ENCODE peak calls at places on chromosomes 13 and 19, in four cellular contexts. One of them, this sample, is unnamed.

GRCh38 chr13:51192348-51192747 is 29.9 kb upstream of the FAM124A start:
- DNase-seq in Calu3: no peak
- DNase-seq in neural crest cell: no peak
- DNase-seq in prostate gland: no peak
- DNase-seq in this sample: no peak

GRCh38 chr19:43470288-43470687 is 4.9 kb upstream of the LYPD3 start:
- DNase-seq in Calu3: no peak
- DNase-seq in neural crest cell: no peak
- DNase-seq in prostate gland: no peak
- DNase-seq in this sample: no peak

GRCh38 chr13:94464771-94465170 is 14.7 kb downstream of the DCT start:
- DNase-seq in Calu3: no peak
- DNase-seq in neural crest cell: no peak
- DNase-seq in prostate gland: no peak
- DNase-seq in this sample: no peak

GRCh38 chr13:113592571-113592970 is 8.0 kb downstream of the TFDP1 start:
- DNase-seq in Calu3: no peak
- DNase-seq in neural crest cell: no peak
- DNase-seq in prostate gland: no peak
- DNase-seq in this sample: peak; percentile 70

GRCh38 chr13:99842379-99842778 is 129.2 kb downstream of the ZIC5 start:
- DNase-seq in Calu3: no peak
- DNase-seq in neural crest cell: no peak
- DNase-seq in prostate gland: no peak
- DNase-seq in this sample: no peak

GRCh38 chr13:109871018-109871370 is 84.6 kb upstream of the IRS2 start:
- DNase-seq in Calu3: no peak
- DNase-seq in neural crest cell: no peak
- DNase-seq in prostate gland: no peak
- DNase-seq in this sample: no peak

GRCh38 chr13:56166864-56167263 is 973.9 kb upstream of the PRR20A start:
- DNase-seq in Calu3: no peak
- DNase-seq in neural crest cell: no peak
- DNase-seq in prostate gland: no peak
- DNase-seq in this sample: no peak

GRCh38 chr13:33208290-33208990 is 77.1 kb downstream of the STARD13 start:
- DNase-seq in Calu3: no peak
- DNase-seq in neural crest cell: no peak
- DNase-seq in prostate gland: no peak
- DNase-seq in this sample: no peak

GRCh38 chr19:18587962-18588610 is 512 bp upstream of the REX1BD start:
- DNase-seq in Calu3: no peak
- DNase-seq in neural crest cell: no peak
- DNase-seq in prostate gland: no peak
- DNase-seq in this sample: no peak

GRCh38 chr19:9934132-9934950 is 2.0 kb downstream of the OLFM2 start:
- DNase-seq in Calu3: peak; percentile 79
- DNase-seq in neural crest cell: peak; percentile 95
- DNase-seq in prostate gland: peak; percentile 52
- DNase-seq in this sample: peak; percentile 98

GRCh38 chr19:399370-399769 is 9.6 kb downstream of the C2CD4C start:
- DNase-seq in Calu3: no peak
- DNase-seq in neural crest cell: no peak
- DNase-seq in prostate gland: no peak
- DNase-seq in this sample: no peak

GRCh38 chr13:42011601-42012401 is 36.6 kb upstream of the DGKH start:
- DNase-seq in Calu3: peak; percentile 14
- DNase-seq in neural crest cell: no peak
- DNase-seq in prostate gland: peak; percentile 38
- DNase-seq in this sample: no peak

GRCh38 chr13:48078251-48078656 is 16.6 kb downstream of the MED4 start:
- DNase-seq in Calu3: peak; percentile 14
- DNase-seq in neural crest cell: no peak
- DNase-seq in prostate gland: no peak
- DNase-seq in this sample: no peak

GRCh38 chr19:38617764-38618589 is at the start of gene MAP4K1:
- DNase-seq in Calu3: no peak
- DNase-seq in neural crest cell: no peak
- DNase-seq in prostate gland: peak; percentile 22
- DNase-seq in this sample: no peak

GRCh38 chr19:6020972-6021805 is 43.2 kb upstream of the RANBP3 start:
- DNase-seq in Calu3: no peak
- DNase-seq in neural crest cell: no peak
- DNase-seq in prostate gland: peak; percentile 87
- DNase-seq in this sample: no peak

GRCh38 chr13:113656831-113657671 is 947 bp downstream of the ATP4B start:
- DNase-seq in Calu3: no peak
- DNase-seq in neural crest cell: no peak
- DNase-seq in prostate gland: no peak
- DNase-seq in this sample: no peak

GRCh38 chr13:94433055-94433947 is 46.2 kb downstream of the DCT start:
- DNase-seq in Calu3: no peak
- DNase-seq in neural crest cell: no peak
- DNase-seq in prostate gland: no peak
- DNase-seq in this sample: no peak

GRCh38 chr19:2188708-2189385 is 25.1 kb downstream of the DOT1L start:
- DNase-seq in Calu3: no peak
- DNase-seq in neural crest cell: no peak
- DNase-seq in prostate gland: no peak
- DNase-seq in this sample: no peak

GRCh38 chr19:13995017-13995728 is 10.9 kb downstream of the RFX1 start:
- DNase-seq in Calu3: no peak
- DNase-seq in neural crest cell: no peak
- DNase-seq in prostate gland: no peak
- DNase-seq in this sample: no peak

GRCh38 chr19:50776131-50776530 is 5.9 kb downstream of the GPR32 start:
- DNase-seq in Calu3: no peak
- DNase-seq in neural crest cell: no peak
- DNase-seq in prostate gland: no peak
- DNase-seq in this sample: no peak

GRCh38 chr19:51357952-51358351 is 8.2 kb downstream of the ETFB start:
- DNase-seq in Calu3: no peak
- DNase-seq in neural crest cell: no peak
- DNase-seq in prostate gland: no peak
- DNase-seq in this sample: no peak

GRCh38 chr19:49019242-49019932 is 2.5 kb upstream of the LHB start:
- DNase-seq in Calu3: peak; percentile 88
- DNase-seq in neural crest cell: peak; percentile 39
- DNase-seq in prostate gland: peak; percentile 69
- DNase-seq in this sample: no peak

GRCh38 chr19:7507884-7508283 is 8.0 kb upstream of the ZNF358 start:
- DNase-seq in Calu3: peak; percentile 90
- DNase-seq in neural crest cell: peak; percentile 55
- DNase-seq in prostate gland: no peak
- DNase-seq in this sample: peak; percentile 89

DNA sequence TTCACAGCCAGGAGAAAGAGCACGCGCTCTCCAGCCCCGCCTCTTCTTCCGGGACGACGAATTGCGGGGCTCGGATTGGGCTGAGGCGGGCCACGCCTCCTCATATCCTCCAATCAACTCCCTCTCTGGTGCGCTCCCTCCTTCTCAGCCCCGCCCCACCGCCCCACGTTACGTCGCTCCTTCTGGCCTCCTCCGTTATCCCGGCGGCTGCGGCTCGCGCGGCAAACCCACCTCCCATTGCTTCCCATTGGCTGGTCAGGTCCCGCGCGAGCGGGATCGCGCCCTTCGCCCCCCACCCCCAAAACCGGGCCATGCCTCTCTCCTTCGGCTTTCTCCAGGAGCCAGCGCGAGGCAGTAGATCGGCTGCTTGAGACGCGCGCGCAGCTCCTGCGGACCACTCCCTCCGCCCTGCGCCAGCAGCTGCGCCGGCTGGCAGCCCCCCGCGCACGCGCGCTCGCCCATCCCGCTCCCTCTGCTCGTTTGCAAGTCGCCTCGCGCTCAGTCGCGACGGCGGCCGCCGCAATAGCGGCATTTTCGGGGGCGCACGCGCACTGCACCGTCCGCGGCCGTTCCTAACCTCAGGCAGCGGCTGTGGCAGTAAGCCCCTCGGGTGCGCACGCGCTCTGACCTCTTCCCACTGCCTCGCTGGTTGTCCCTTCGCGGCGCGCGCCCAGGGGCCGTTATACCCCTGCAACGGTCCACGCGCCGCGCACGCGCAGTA is 512 bp upstream of the ARHGAP35 start:
- DNase-seq in Calu3: peak; percentile 99
- DNase-seq in neural crest cell: peak; percentile 93
- DNase-seq in prostate gland: peak; percentile 98
- DNase-seq in this sample: peak; percentile 99
- TF ChIP-seq CTCF in Calu3: no peak
- TF ChIP-seq CTCF in neural crest cell: no peak
- TF ChIP-seq CTCF in prostate gland: no peak
- TF ChIP-seq CTCF in this sample: no peak

DNA sequence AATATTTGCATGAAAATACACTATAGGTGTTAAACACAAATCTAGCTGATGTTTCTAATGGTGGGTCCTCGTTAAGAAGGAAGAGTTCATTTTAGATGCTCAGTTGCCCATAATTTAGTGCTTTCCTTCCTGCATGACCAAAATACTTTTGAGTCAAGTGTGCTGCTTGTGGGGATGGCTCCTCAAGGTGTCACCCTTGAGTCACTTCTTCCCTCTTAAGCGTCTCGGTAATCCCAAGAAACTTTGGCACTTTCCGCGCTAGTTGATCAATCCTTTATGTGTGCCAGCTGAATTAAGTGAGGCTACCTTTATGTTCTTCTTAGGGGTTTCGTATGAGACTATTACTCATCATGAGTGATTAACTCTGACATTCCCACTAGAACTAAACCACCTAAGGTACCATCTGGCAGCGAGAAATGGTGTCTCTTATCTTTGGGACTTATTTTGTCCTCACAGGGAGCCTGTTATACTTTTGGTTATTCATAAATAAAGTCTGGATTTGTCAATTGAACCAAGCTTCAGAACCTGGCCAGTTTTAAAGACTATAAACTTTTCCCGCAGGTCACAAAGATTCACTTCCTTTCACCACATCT is 106.8 kb downstream of the NHLRC3 start:
- DNase-seq in Calu3: peak; percentile 45
- DNase-seq in neural crest cell: peak; percentile 58
- DNase-seq in prostate gland: peak; percentile 42
- DNase-seq in this sample: no peak
- TF ChIP-seq CTCF in Calu3: peak; percentile 32
- TF ChIP-seq CTCF in neural crest cell: peak; percentile 89
- TF ChIP-seq CTCF in prostate gland: peak; percentile 62
- TF ChIP-seq CTCF in this sample: peak; percentile 94

DNA sequence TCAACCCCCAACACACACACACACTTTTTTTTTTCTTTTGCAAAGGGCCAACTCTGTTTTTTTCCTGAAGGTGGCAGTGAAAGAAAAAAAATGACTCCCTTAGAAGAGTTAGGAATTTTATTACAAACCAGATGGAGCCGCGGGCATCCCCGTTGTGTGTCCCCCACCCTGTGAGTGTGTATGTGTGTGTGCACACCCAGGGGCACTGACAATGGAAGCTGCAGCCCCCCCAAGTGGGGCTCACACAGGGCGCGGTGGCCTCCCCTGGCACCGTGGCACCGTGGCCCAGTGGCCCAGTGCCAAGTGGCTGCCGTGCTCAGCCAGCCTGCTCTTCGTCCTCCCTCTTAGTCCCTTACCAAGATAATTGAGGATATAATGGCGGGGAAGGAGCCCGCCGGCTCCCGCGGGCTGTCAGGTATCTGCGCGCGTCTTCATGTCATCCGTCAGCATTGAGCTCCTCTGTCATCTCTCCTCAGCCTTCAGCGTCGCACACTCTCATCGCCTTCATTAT is 314.1 kb downstream of the ZNF536 start:
- DNase-seq in Calu3: no peak
- DNase-seq in neural crest cell: no peak
- DNase-seq in prostate gland: no peak
- DNase-seq in this sample: no peak
- TF ChIP-seq CTCF in Calu3: no peak
- TF ChIP-seq CTCF in neural crest cell: no peak
- TF ChIP-seq CTCF in prostate gland: peak; percentile 46
- TF ChIP-seq CTCF in this sample: peak; percentile 19

GRCh38 chr19:19662866-19663291 is 597 bp downstream of the ATP13A1 start:
- DNase-seq in Calu3: no peak
- DNase-seq in neural crest cell: no peak
- DNase-seq in prostate gland: no peak
- DNase-seq in this sample: no peak

GRCh38 chr19:19662344-19662743 is 1.1 kb downstream of the ATP13A1 start:
- DNase-seq in Calu3: no peak
- DNase-seq in neural crest cell: no peak
- DNase-seq in prostate gland: no peak
- DNase-seq in this sample: no peak

GRCh38 chr19:19661675-19662251 is 1.7 kb downstream of the ATP13A1 start:
- DNase-seq in Calu3: no peak
- DNase-seq in neural crest cell: no peak
- DNase-seq in prostate gland: no peak
- DNase-seq in this sample: no peak

GRCh38 chr19:19661141-19661674 is 2.3 kb downstream of the ATP13A1 start:
- DNase-seq in Calu3: no peak
- DNase-seq in neural crest cell: no peak
- DNase-seq in prostate gland: no peak
- DNase-seq in this sample: no peak

GRCh38 chr19:19663292-19664120 is at the start of gene ATP13A1:
- DNase-seq in Calu3: peak; percentile 86
- DNase-seq in neural crest cell: peak; percentile 87
- DNase-seq in prostate gland: peak; percentile 97
- DNase-seq in this sample: peak; percentile 98
- TF ChIP-seq CTCF in Calu3: no peak
- TF ChIP-seq CTCF in neural crest cell: peak; percentile 40
- TF ChIP-seq CTCF in prostate gland: peak; percentile 49
- TF ChIP-seq CTCF in this sample: peak; percentile 39

DNA sequence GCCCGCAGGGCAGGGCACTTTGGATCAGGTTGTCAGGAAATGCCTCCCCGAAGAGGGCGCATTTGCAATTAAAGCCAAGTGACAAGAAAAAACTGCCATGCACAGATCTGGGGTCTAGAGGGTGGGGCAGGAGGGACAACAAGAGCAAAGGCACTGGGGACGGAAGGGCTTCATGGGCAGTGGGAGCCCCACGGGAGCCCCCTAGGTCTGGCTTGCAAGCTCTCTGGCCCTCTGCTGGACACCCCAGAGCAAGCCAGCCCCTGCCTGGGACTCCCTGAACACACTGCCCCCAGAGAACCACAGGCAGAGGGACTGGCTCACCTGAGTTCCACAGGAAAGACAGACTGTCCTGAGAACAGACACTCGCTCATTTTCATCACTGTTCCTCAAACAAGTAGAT is 30.2 kb upstream of the C19orf12 start:
- DNase-seq in Calu3: peak; percentile 14
- DNase-seq in neural crest cell: no peak
- DNase-seq in prostate gland: no peak
- DNase-seq in this sample: no peak
- TF ChIP-seq CTCF in Calu3: no peak
- TF ChIP-seq CTCF in neural crest cell: no peak
- TF ChIP-seq CTCF in prostate gland: no peak
- TF ChIP-seq CTCF in this sample: peak; percentile 15

GRCh38 chr19:4328243-4328990 is 10.2 kb downstream of the STAP2 start:
- DNase-seq in Calu3: no peak
- DNase-seq in neural crest cell: peak; percentile 97
- DNase-seq in prostate gland: peak; percentile 36
- DNase-seq in this sample: peak; percentile 99
- TF ChIP-seq CTCF in Calu3: no peak
- TF ChIP-seq CTCF in neural crest cell: no peak
- TF ChIP-seq CTCF in prostate gland: no peak
- TF ChIP-seq CTCF in this sample: no peak

GRCh38 chr19:3234800-3235199 is 10.3 kb downstream of the CELF5 start:
- DNase-seq in Calu3: peak; percentile 26
- DNase-seq in neural crest cell: no peak
- DNase-seq in prostate gland: no peak
- DNase-seq in this sample: no peak
- TF ChIP-seq CTCF in Calu3: no peak
- TF ChIP-seq CTCF in neural crest cell: peak; percentile 38
- TF ChIP-seq CTCF in prostate gland: no peak
- TF ChIP-seq CTCF in this sample: peak; percentile 25

This sample was measured in osteocyte.